ENCODE peak calls at places on chromosomes 6 and 20, in five cellular contexts. S, K, U, Y and J are unnamed samples.

GRCh38 chr6:37210313-37210898 is 40.5 kb downstream of the PIM1 start:
- DNase-seq in S (peak), K (peak), U (peak), Y (peak), J (peak)

GRCh38 chr6:2514965-2515543 is 235.7 kb downstream of the MYLK4 start:
- DNase-seq in S (no peak), K (no peak), U (no peak), Y (no peak), J (no peak)

GRCh38 chr6:145534986-145535385 is 200.3 kb downstream of the EPM2A start:
- DNase-seq in S (no peak), K (no peak), U (no peak), Y (no peak), J (no peak)

GRCh38 chr6:104955491-104955890 is 1.4 kb upstream of the LIN28B start:
- DNase-seq in S (no peak), K (no peak), U (no peak), Y (no peak), J (no peak)

GRCh38 chr6:62285612-62286469 is at the start of gene KHDRBS2:
- DNase-seq in S (no peak), K (peak), U (peak), Y (no peak), J (peak)

GRCh38 chr6:125537090-125537489 is 212.3 kb upstream of the HEY2 start:
- DNase-seq in S (no peak), K (peak), U (no peak), Y (no peak), J (no peak)

GRCh38 chr6:683742-684440 is 9.0 kb downstream of the EXOC2 start:
- DNase-seq in S (peak), K (no peak), U (no peak), Y (peak), J (peak)

GRCh38 chr6:157552171-157552747 is 171.3 kb downstream of the ZDHHC14 start:
- DNase-seq in S (no peak), K (no peak), U (no peak), Y (no peak), J (no peak)

GRCh38 chr20:62808211-62808865 is 3.7 kb downstream of the OGFR start:
- DNase-seq in S (peak), K (peak), U (peak), Y (no peak), J (peak)

GRCh38 chr6:81531869-81532561 is 220.5 kb downstream of the TENT5A start:
- DNase-seq in S (no peak), K (no peak), U (no peak), Y (peak), J (no peak)

GRCh38 chr6:119142637-119143036 is 64.2 kb upstream of the FAM184A start:
- DNase-seq in S (no peak), K (no peak), U (no peak), Y (no peak), J (no peak)

GRCh38 chr6:93964926-93965325 is 545.6 kb upstream of the EPHA7 start:
- DNase-seq in S (no peak), K (no peak), U (no peak), Y (no peak), J (no peak)

GRCh38 chr6:51339108-51339507 is 520.4 kb downstream of the TFAP2B start:
- DNase-seq in S (no peak), K (no peak), U (no peak), Y (no peak), J (no peak)

GRCh38 chr20:10604865-10605440 is 68.8 kb downstream of the JAG1 start:
- DNase-seq in S (peak), K (no peak), U (no peak), Y (no peak), J (no peak)

GRCh38 chr20:17873410-17874270 is 95.0 kb downstream of the SNX5 start:
- DNase-seq in S (peak), K (peak), U (no peak), Y (peak), J (peak)

GRCh38 chr6:34154668-34155447 is 9.0 kb upstream of the GRM4 start:
- DNase-seq in S (peak), K (no peak), U (peak), Y (peak), J (peak)

GRCh38 chr6:122438975-122439374 is 32.6 kb downstream of the SERINC1 start:
- DNase-seq in S (no peak), K (no peak), U (no peak), Y (no peak), J (no peak)

GRCh38 chr20:33299111-33299603 is 16.1 kb downstream of the BPIFB1 start:
- DNase-seq in S (peak), K (peak), U (peak), Y (peak), J (peak)

GRCh38 chr20:4090756-4091331 is 75.5 kb upstream of the RNF24 start:
- DNase-seq in S (peak), K (no peak), U (no peak), Y (peak), J (peak)

GRCh38 chr20:18984238-18985200 is 170.9 kb downstream of the SCP2D1 start:
- DNase-seq in S (no peak), K (no peak), U (no peak), Y (no peak), J (no peak)

GRCh38 chr6:13181398-13181797 is 146.9 kb downstream of the TBC1D7 start:
- DNase-seq in S (no peak), K (no peak), U (no peak), Y (no peak), J (no peak)

GRCh38 chr6:26033132-26033941 is 53.9 kb upstream of the HFE start:
- DNase-seq in S (peak), K (peak), U (peak), Y (peak), J (peak)

GRCh38 chr20:31633339-31633914 is 4.3 kb upstream of the COX4I2 start:
- DNase-seq in S (no peak), K (peak), U (no peak), Y (no peak), J (no peak)

GRCh38 chr6:152720964-152721363 is 23.3 kb downstream of the MYCT1 start:
- DNase-seq in S (no peak), K (no peak), U (no peak), Y (peak), J (peak)

GRCh38 chr6:25781134-25781533 is 26.6 kb downstream of the SLC17A4 start:
- DNase-seq in S (no peak), K (no peak), U (no peak), Y (no peak), J (no peak)

GRCh38 chr6:12270551-12271228 is 19.5 kb upstream of the EDN1 start:
- DNase-seq in S (no peak), K (no peak), U (no peak), Y (no peak), J (no peak)

GRCh38 chr6:16148498-16148897 is 19.6 kb downstream of the MYLIP start:
- DNase-seq in S (no peak), K (no peak), U (no peak), Y (no peak), J (no peak)

GRCh38 chr20:59207742-59208357 is 44.2 kb downstream of the ZNF831 start:
- DNase-seq in S (peak), K (peak), U (no peak), Y (no peak), J (peak)

GRCh38 chr6:52612336-52613096 is 35.7 kb upstream of the TRAM2 start:
- DNase-seq in S (no peak), K (no peak), U (no peak), Y (no peak), J (peak)

GRCh38 chr6:55892749-55893357 is 17.5 kb upstream of the BMP5 start:
- DNase-seq in S (peak), K (no peak), U (no peak), Y (no peak), J (no peak)

GRCh38 chr6:129490551-129491245 is 219.3 kb downstream of the ARHGAP18 start:
- DNase-seq in S (peak), K (peak), U (no peak), Y (peak), J (peak)
- H3K4me3 ChIP-seq in S (peak), K (peak), U (no peak), Y (peak), J (peak)

GRCh38 chr20:44447827-44448419 is 27.8 kb upstream of the TTPAL start:
- DNase-seq in S (no peak), K (no peak), U (no peak), Y (no peak), J (no peak)

GRCh38 chr20:44450279-44450937 is 25.3 kb upstream of the TTPAL start:
- DNase-seq in S (no peak), K (no peak), U (no peak), Y (no peak), J (no peak)

GRCh38 chr20:44450938-44451450 is 24.7 kb upstream of the TTPAL start:
- DNase-seq in S (no peak), K (no peak), U (no peak), Y (no peak), J (no peak)

GRCh38 chr20:44449864-44450263 is 25.8 kb upstream of the TTPAL start:
- DNase-seq in S (no peak), K (no peak), U (no peak), Y (no peak), J (no peak)

DNA sequence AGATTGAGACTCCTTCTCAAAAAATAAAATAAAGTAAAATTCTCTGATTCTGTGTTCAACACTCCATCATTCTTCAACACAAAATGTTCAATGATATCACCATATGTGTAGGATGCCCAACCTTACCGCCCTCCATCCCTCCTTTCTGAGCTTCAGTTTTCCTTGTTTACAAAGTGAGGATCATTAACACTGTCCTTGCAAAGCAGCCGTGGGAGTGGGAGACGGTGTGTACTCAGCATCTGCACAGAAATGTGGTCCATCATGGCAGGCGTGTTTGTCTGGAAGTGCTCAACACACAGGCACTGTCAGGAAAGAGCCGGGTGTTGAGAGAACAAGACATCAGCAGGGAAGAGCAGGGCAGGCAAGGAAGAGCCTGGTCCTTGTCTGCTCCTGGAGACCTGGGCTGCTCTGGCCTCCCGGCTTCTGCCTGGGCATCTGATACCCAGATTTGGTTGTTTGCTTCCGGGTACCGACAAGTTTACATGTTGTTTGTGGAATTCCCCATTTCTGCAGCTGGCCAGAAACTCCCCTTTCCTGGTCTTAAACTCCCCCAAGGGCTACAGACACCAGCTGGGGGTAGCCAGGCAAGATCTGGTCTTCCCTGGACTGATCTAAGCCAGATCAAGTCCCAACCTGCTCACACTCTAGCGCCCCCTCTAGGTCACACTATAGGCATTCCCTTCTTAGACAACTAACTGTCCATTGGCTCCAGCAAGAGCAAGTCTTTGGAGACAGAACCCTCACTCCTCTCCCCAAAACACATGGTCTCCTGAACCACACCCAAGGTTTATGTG is 26.7 kb upstream of the TTPAL start:
- DNase-seq in S (no peak), K (no peak), U (no peak), Y (no peak), J (peak)
- TF ChIP-seq CTCF in S (peak), K (no peak), U (no peak), Y (no peak), J (peak)

DNA sequence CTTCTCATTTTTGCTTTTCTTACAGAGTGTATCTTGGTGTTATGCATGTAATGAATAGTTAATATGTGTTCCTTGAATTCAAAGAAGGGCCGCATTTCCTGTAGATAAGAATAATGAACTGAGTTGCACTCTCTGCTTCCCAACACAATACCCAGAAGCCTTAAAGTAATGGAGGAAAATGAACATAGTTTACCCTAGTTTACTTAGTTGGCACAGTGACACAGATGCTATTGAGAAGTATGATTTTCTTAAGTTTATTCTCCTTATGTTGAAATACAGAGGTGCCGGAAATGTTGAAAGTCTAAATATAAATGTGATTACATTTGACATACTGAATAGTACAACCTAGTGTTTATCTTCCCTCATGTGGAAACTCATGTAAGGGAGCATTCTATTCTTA is 6.1 kb downstream of the NUS1 start:
- DNase-seq in S (no peak), K (no peak), U (no peak), Y (no peak), J (peak)
- H3K4me3 ChIP-seq in S (no peak), K (no peak), U (no peak), Y (no peak), J (no peak)

GRCh38 chr20:24241466-24241865 is 228.0 kb upstream of the SYNDIG1 start:
- DNase-seq in S (no peak), K (no peak), U (no peak), Y (no peak), J (no peak)

GRCh38 chr20:24235740-24236139 is 233.7 kb upstream of the SYNDIG1 start:
- DNase-seq in S (no peak), K (no peak), U (no peak), Y (no peak), J (no peak)

GRCh38 chr20:24235224-24235735 is 234.1 kb upstream of the SYNDIG1 start:
- DNase-seq in S (no peak), K (no peak), U (no peak), Y (no peak), J (no peak)

GRCh38 chr20:24236204-24236603 is 233.2 kb upstream of the SYNDIG1 start:
- DNase-seq in S (peak), K (no peak), U (no peak), Y (no peak), J (no peak)

DNA sequence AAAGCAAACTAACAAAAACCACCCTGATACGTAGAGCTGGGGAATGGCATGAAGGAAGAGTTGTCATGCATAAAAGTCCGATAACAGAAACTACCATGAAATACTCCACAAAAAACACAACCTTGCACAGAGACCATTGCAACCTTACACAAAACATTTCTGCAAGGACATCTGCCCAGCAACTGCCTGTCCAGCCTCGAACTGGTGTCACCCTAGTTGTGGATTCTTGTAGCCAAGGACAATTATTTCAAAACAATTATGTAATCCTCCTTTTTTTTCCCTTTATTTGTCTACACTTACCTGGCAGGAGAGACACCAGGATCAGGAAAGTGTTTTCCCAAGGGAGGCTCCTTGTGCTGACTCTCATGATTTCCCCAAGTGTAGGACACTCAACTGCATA is 232.5 kb upstream of the SYNDIG1 start:
- DNase-seq in S (no peak), K (no peak), U (no peak), Y (no peak), J (no peak)
- TF ChIP-seq CTCF in S (no peak), K (no peak), U (no peak), Y (no peak), J (no peak)

GRCh38 chr6:63530984-63531383 is 41.3 kb upstream of the LOC128125822 start:
- DNase-seq in S (no peak), K (no peak), U (no peak), Y (no peak), J (no peak)

GRCh38 chr6:63526931-63527330 is 45.3 kb upstream of the LOC128125822 start:
- DNase-seq in S (no peak), K (no peak), U (no peak), Y (no peak), J (no peak)

GRCh38 chr6:63525186-63525878 is 46.9 kb upstream of the LOC128125822 start:
- DNase-seq in S (no peak), K (no peak), U (no peak), Y (no peak), J (no peak)

GRCh38 chr6:63529498-63529897 is 42.8 kb upstream of the LOC128125822 start:
- DNase-seq in S (no peak), K (no peak), U (no peak), Y (peak), J (no peak)

DNA sequence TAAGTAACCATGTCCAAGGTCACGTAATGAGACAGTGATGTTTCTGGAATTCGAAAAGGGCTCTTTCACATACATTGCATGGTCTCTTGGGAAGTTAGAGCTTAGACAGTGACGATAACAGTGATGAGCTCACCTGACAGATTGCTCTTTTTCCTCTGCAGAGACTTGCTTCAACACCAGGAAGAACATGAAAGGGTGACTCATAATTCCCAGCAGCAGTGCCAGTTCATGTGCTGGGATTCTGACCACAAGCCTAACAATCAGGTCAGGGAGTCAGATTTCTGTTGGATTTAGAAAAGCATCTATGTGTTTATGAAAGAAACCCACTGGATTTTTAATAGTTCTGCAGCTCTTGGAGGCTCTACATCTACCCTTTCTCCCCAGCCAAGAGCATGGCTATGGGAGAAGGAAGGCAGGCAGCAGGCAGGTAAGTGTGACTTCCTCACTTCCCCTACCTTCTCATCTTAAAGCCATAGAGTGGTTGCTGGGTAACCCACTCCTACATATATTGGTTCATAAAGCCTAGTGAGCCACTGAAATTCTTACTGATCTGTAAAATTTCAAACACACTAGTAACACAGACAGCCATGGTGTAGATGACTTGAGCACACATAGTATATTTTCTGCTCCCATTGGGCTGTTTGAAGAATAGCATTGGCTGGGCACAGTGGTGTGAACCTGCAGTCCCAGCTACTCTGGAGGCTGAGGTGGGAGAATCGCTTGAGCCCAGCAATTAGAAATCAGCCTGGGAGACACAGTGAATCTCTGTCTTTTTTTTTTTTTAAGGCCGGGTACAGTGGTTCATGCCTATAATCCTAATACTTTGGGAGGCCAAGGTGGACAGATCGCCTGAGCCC is 44.4 kb upstream of the LOC128125822 start:
- DNase-seq in S (peak), K (no peak), U (no peak), Y (peak), J (peak)
- H3K4me3 ChIP-seq in S (no peak), K (no peak), U (no peak), Y (no peak), J (no peak)